ENCODE peak calls at places on chromosomes 3 and 15, in ten cellular contexts. One of them, this sample, is unnamed.

GRCh38 chr3:169574531-169574930 is 89.0 kb downstream of the MECOM start:
- DNase-seq in progenitor cell of endocrine pancreas: no peak
- DNase-seq in RPMI8226: no peak
- DNase-seq in anterior cingulate cortex: no peak
- DNase-seq in cardiac muscle cell: no peak
- DNase-seq in substantia nigra: no peak
- DNase-seq in ELR: no peak
- DNase-seq in omental fat pad: no peak
- DNase-seq in activated CD4-positive, alpha-beta T cell treated with anti-CD3 and anti-CD28 coated beads for 48 hours: no peak
- DNase-seq in GM12865: no peak
- DNase-seq in this sample: no peak

GRCh38 chr3:155745795-155746550 is 1.1 kb upstream of the PLCH1 start:
- DNase-seq in cardiac muscle cell: peak
- DNase-seq in GM12865: no peak
- DNase-seq in ELR: no peak
- DNase-seq in activated CD4-positive, alpha-beta T cell treated with anti-CD3 and anti-CD28 coated beads for 48 hours: no peak
- DNase-seq in RPMI8226: peak
- DNase-seq in substantia nigra: peak
- DNase-seq in anterior cingulate cortex: no peak
- DNase-seq in progenitor cell of endocrine pancreas: no peak
- DNase-seq in omental fat pad: no peak
- DNase-seq in this sample: peak

GRCh38 chr15:101027273-101027901 is 108.2 kb downstream of the LRRK1 start:
- DNase-seq in GM12865: no peak
- DNase-seq in activated CD4-positive, alpha-beta T cell treated with anti-CD3 and anti-CD28 coated beads for 48 hours: no peak
- DNase-seq in RPMI8226: no peak
- DNase-seq in ELR: no peak
- DNase-seq in omental fat pad: peak
- DNase-seq in substantia nigra: no peak
- DNase-seq in anterior cingulate cortex: no peak
- DNase-seq in progenitor cell of endocrine pancreas: peak
- DNase-seq in cardiac muscle cell: no peak
- DNase-seq in this sample: no peak

GRCh38 chr3:67382551-67382950 is 271.9 kb downstream of the SUCLG2 start:
- DNase-seq in substantia nigra: no peak
- DNase-seq in RPMI8226: no peak
- DNase-seq in anterior cingulate cortex: no peak
- DNase-seq in ELR: no peak
- DNase-seq in omental fat pad: no peak
- DNase-seq in progenitor cell of endocrine pancreas: no peak
- DNase-seq in cardiac muscle cell: no peak
- DNase-seq in GM12865: no peak
- DNase-seq in activated CD4-positive, alpha-beta T cell treated with anti-CD3 and anti-CD28 coated beads for 48 hours: no peak
- DNase-seq in this sample: no peak

GRCh38 chr15:68578960-68579935 is at the start of gene CORO2B:
- DNase-seq in progenitor cell of endocrine pancreas: peak
- DNase-seq in substantia nigra: peak
- DNase-seq in ELR: peak
- DNase-seq in omental fat pad: no peak
- DNase-seq in GM12865: no peak
- DNase-seq in anterior cingulate cortex: no peak
- DNase-seq in cardiac muscle cell: peak
- DNase-seq in activated CD4-positive, alpha-beta T cell treated with anti-CD3 and anti-CD28 coated beads for 48 hours: peak
- DNase-seq in RPMI8226: peak
- DNase-seq in this sample: peak

GRCh38 chr3:195160257-195160898 is 110.6 kb downstream of the XXYLT1 start:
- DNase-seq in RPMI8226: no peak
- DNase-seq in GM12865: no peak
- DNase-seq in ELR: peak
- DNase-seq in progenitor cell of endocrine pancreas: no peak
- DNase-seq in anterior cingulate cortex: no peak
- DNase-seq in activated CD4-positive, alpha-beta T cell treated with anti-CD3 and anti-CD28 coated beads for 48 hours: no peak
- DNase-seq in substantia nigra: no peak
- DNase-seq in cardiac muscle cell: no peak
- DNase-seq in omental fat pad: no peak
- DNase-seq in this sample: no peak

GRCh38 chr3:132912416-132912753 is 125.8 kb upstream of the TMEM108 start:
- DNase-seq in omental fat pad: no peak
- DNase-seq in GM12865: no peak
- DNase-seq in cardiac muscle cell: no peak
- DNase-seq in ELR: no peak
- DNase-seq in progenitor cell of endocrine pancreas: no peak
- DNase-seq in activated CD4-positive, alpha-beta T cell treated with anti-CD3 and anti-CD28 coated beads for 48 hours: no peak
- DNase-seq in anterior cingulate cortex: no peak
- DNase-seq in RPMI8226: no peak
- DNase-seq in substantia nigra: no peak
- DNase-seq in this sample: no peak

GRCh38 chr3:46498916-46499519 is 1.2 kb downstream of the RTP3 start:
- DNase-seq in GM12865: no peak
- DNase-seq in progenitor cell of endocrine pancreas: no peak
- DNase-seq in cardiac muscle cell: no peak
- DNase-seq in RPMI8226: no peak
- DNase-seq in ELR: no peak
- DNase-seq in activated CD4-positive, alpha-beta T cell treated with anti-CD3 and anti-CD28 coated beads for 48 hours: no peak
- DNase-seq in substantia nigra: no peak
- DNase-seq in omental fat pad: no peak
- DNase-seq in anterior cingulate cortex: no peak
- DNase-seq in this sample: no peak

GRCh38 chr3:179308006-179308405 is 14.8 kb upstream of the ZNF639 start:
- DNase-seq in ELR: no peak
- DNase-seq in cardiac muscle cell: no peak
- DNase-seq in GM12865: no peak
- DNase-seq in progenitor cell of endocrine pancreas: no peak
- DNase-seq in substantia nigra: no peak
- DNase-seq in omental fat pad: no peak
- DNase-seq in RPMI8226: no peak
- DNase-seq in anterior cingulate cortex: no peak
- DNase-seq in activated CD4-positive, alpha-beta T cell treated with anti-CD3 and anti-CD28 coated beads for 48 hours: no peak
- DNase-seq in this sample: no peak

This sample was measured in cerebellar cortex.